ENCODE peak calls at places on chromosome 20, in nine cellular contexts. I is tibial artery; D is NCI-H345; Z is effector memory CD8-positive, alpha-beta T cell; R is kidney tubule cell; G is upper lobe of left lung; Q is H54; V is LHCN-M2; X is stimulated activated CD4-positive, alpha-beta T cell treated with anti-CD3 and anti-CD28 coated beads, Interleukin-2, amount 100 ng/mL, for 48 hours. W is an unnamed sample.

GRCh38 chr20:31712564-31713311 is 9.9 kb downstream of the BCL2L1 start:
- DNase-seq in I (peak), D (peak), Z (no peak), R (peak), G (peak), Q (no peak), V (peak), X (no peak), W (peak)

GRCh38 chr20:47315339-47315662 is 41.2 kb downstream of the ZMYND8 start:
- DNase-seq in I (no peak), D (peak), Z (no peak), R (no peak), G (no peak), Q (no peak), V (peak), X (no peak), W (no peak)

GRCh38 chr20:50302463-50303041 is 111.9 kb downstream of the CEBPB start:
- DNase-seq in I (no peak), D (no peak), Z (no peak), R (no peak), G (no peak), Q (no peak), V (no peak), X (no peak), W (peak)

GRCh38 chr20:49347156-49347555 is 69.3 kb upstream of the ZNFX1 start:
- DNase-seq in I (no peak), D (no peak), Z (no peak), R (no peak), G (no peak), Q (no peak), V (no peak), X (no peak), W (no peak)

GRCh38 chr20:38722708-38723068 is 1.6 kb upstream of the SLC32A1 start:
- DNase-seq in I (no peak), D (no peak), Z (no peak), R (no peak), G (no peak), Q (no peak), V (no peak), X (no peak), W (no peak)

GRCh38 chr20:50017160-50017559 is 34.4 kb downstream of the SNAI1 start:
- DNase-seq in I (no peak), D (no peak), Z (no peak), R (no peak), G (no peak), Q (no peak), V (no peak), X (no peak), W (no peak)

GRCh38 chr20:19212524-19213502 is at the start of gene SLC24A3:
- DNase-seq in I (peak), D (peak), Z (no peak), R (peak), G (peak), Q (no peak), V (no peak), X (no peak), W (peak)

GRCh38 chr20:37198962-37199660 is 19.8 kb upstream of the MROH8 start:
- DNase-seq in I (peak), D (no peak), Z (no peak), R (no peak), G (no peak), Q (no peak), V (no peak), X (no peak), W (no peak)

GRCh38 chr20:57570145-57570850 is 9.4 kb downstream of the PCK1 start:
- DNase-seq in I (no peak), D (no peak), Z (no peak), R (no peak), G (no peak), Q (no peak), V (no peak), X (no peak), W (peak)

GRCh38 chr20:47110819-47111218 is 216.2 kb downstream of the EYA2 start:
- DNase-seq in I (no peak), D (no peak), Z (no peak), R (no peak), G (no peak), Q (no peak), V (no peak), X (no peak), W (no peak)

GRCh38 chr20:5549200-5549599 is 201.0 kb upstream of the SHLD1 start:
- DNase-seq in I (no peak), D (no peak), Z (no peak), R (no peak), G (no peak), Q (no peak), V (peak), X (no peak), W (no peak)

GRCh38 chr20:47970282-47970903 is 185.1 kb upstream of the SULF2 start:
- DNase-seq in I (no peak), D (no peak), Z (no peak), R (peak), G (no peak), Q (no peak), V (no peak), X (no peak), W (no peak)

W was measured in aorta.